ENCODE peak calls at places on chromosomes 6 and 20, in six cellular contexts. J is fibroblast of the aortic adventitia; I is stimulated activated CD4-positive, alpha-beta T cell treated with anti-CD3 and anti-CD28 coated beads, TNF-alpha, amount 100 ng/mL, for 1 hour; O is heart right ventricle; V is Ammon's horn; Z is posterior vena cava. E is an unnamed sample.

GRCh38 chr6:105320766-105321165 is 82.1 kb downstream of the PREP start:
- DNase-seq in J (no peak), I (no peak), O (no peak), V (no peak), Z (no peak), E (no peak)

GRCh38 chr20:6866741-6867140 is 99.3 kb downstream of the BMP2 start:
- DNase-seq in J (no peak), I (no peak), O (no peak), V (no peak), Z (no peak), E (no peak)

GRCh38 chr6:137856138-137856898 is 10.7 kb upstream of the TNFAIP3 start:
- DNase-seq in J (no peak), I (no peak), O (no peak), V (no peak), Z (no peak), E (peak)

GRCh38 chr20:2984956-2985661 is 58.3 kb upstream of the GNRH2 start:
- DNase-seq in J (peak), I (no peak), O (no peak), V (no peak), Z (no peak), E (no peak)

GRCh38 chr6:107716688-107717089 is 107.4 kb downstream of the SCML4 start:
- DNase-seq in J (no peak), I (no peak), O (no peak), V (peak), Z (no peak), E (peak)

GRCh38 chr6:167481527-167481926 is 156.6 kb downstream of the TTLL2 start:
- DNase-seq in J (no peak), I (no peak), O (peak), V (no peak), Z (no peak), E (no peak)

GRCh38 chr6:139376604-139377218 is 2.3 kb upstream of the CITED2 start:
- DNase-seq in J (peak), I (no peak), O (peak), V (no peak), Z (no peak), E (no peak)

GRCh38 chr6:66277400-66277799 is 570.4 kb upstream of the EYS start:
- DNase-seq in J (no peak), I (no peak), O (no peak), V (no peak), Z (no peak), E (no peak)

GRCh38 chr20:8309638-8310037 is 177.6 kb downstream of the PLCB1 start:
- DNase-seq in J (no peak), I (no peak), O (no peak), V (peak), Z (no peak), E (no peak)

GRCh38 chr20:3461911-3462677 is 8.7 kb upstream of the ATRN start:
- DNase-seq in J (no peak), I (no peak), O (no peak), V (no peak), Z (no peak), E (no peak)

E was measured in Kasumi-1.